ENCODE peak calls at places on chromosomes 5 and 9, in four cellular contexts. O is HepG2, B is WTC11, K is GM12878. V is an unnamed sample.
A peak's percentile ranks its signal among the peaks of the same experiment; 100 is the strongest.

GRCh38 chr5:142655339-142656267 is 30.3 kb downstream of the FGF1 start:
- DNase-seq in K (no peak), B (peak; percentile 88), O (peak; percentile 62), V (peak; percentile 74)

GRCh38 chr9:134591082-134591571 is 50.5 kb upstream of the COL5A1 start:
- DNase-seq in O (no peak), B (no peak), K (no peak), V (no peak)

GRCh38 chr5:158812381-158812780 is 287.3 kb downstream of the EBF1 start:
- DNase-seq in K (peak; percentile 51), B (peak; percentile 21), O (no peak), V (no peak)

GRCh38 chr5:65072836-65073620 is 304.3 kb downstream of the CWC27 start:
- DNase-seq in O (no peak), B (no peak), K (no peak), V (no peak)

GRCh38 chr5:94632024-94632423 is 13.6 kb downstream of the SLF1 start:
- DNase-seq in K (peak; percentile 41), O (no peak), B (no peak), V (no peak)

GRCh38 chr5:10364186-10364689 is 10.7 kb downstream of the MARCHF6 start:
- DNase-seq in K (no peak), O (peak; percentile 14), B (no peak), V (peak; percentile 70)

GRCh38 chr9:126215486-126215885 is 111.1 kb upstream of the MVB12B start:
- DNase-seq in B (no peak), K (no peak), O (no peak), V (no peak)

GRCh38 chr9:107174441-107174840 is 108.6 kb upstream of the RAD23B start:
- DNase-seq in K (no peak), B (no peak), O (no peak), V (no peak)

GRCh38 chr5:142769251-142769792 is 855 bp upstream of the ARHGAP26 start:
- DNase-seq in B (no peak), K (no peak), O (no peak), V (no peak)

DNA sequence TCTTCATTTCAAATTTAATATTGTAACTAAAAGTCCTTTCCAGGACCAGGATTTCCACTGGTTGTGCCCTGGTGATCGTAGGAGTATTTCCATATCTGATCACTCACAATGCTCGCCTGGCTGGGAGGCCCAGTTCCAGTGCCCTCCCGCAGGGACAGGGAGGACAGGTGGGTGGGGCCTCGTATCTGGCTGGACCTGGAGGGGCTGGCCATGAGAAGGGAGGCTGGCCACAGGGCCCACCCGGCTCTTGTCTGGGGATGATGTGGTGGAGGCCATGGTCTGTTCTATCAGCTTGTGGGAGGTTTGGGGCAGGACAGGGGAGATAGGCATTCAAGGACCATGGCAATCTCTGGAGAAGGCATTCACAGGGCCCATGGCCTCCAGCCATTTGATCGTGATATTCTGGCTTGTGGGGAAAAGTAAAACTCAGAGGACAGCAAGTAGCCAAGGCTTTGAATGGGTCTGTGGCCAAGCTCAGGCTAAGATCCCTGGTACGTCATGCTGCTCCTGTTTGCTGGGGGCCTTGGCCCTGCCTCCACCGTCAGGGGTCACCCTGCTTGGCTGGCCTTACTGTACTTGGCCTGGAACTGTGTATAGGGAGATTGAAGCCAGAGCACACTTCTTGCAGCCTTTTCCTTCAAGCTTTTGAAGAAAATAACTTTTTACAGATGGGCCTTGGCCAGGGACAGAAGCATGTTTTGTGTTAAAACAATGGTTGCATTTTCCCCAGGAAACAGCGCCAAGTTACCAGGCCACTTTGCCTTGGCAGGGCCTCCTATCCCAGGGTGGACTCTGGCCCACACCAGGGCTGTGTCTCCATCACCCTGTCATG is 286.6 kb downstream of the GADD45G start:
- DNase-seq in B (no peak), O (no peak), K (no peak), V (no peak)
- TF ChIP-seq CBFB in B (no peak), O (no peak), K (no peak), V (no peak)

GRCh38 chr5:133340002-133340755 is 272.2 kb downstream of the FSTL4 start:
- DNase-seq in O (no peak), B (no peak), K (no peak), V (no peak)

GRCh38 chr5:133340822-133341221 is 271.5 kb downstream of the FSTL4 start:
- DNase-seq in O (no peak), B (peak; percentile 31), K (no peak), V (no peak)

GRCh38 chr5:133343196-133343595 is 269.1 kb downstream of the FSTL4 start:
- DNase-seq in K (no peak), B (no peak), O (no peak), V (no peak)

GRCh38 chr5:133341296-133341695 is 271.0 kb downstream of the FSTL4 start:
- DNase-seq in O (no peak), B (no peak), K (no peak), V (no peak)

DNA sequence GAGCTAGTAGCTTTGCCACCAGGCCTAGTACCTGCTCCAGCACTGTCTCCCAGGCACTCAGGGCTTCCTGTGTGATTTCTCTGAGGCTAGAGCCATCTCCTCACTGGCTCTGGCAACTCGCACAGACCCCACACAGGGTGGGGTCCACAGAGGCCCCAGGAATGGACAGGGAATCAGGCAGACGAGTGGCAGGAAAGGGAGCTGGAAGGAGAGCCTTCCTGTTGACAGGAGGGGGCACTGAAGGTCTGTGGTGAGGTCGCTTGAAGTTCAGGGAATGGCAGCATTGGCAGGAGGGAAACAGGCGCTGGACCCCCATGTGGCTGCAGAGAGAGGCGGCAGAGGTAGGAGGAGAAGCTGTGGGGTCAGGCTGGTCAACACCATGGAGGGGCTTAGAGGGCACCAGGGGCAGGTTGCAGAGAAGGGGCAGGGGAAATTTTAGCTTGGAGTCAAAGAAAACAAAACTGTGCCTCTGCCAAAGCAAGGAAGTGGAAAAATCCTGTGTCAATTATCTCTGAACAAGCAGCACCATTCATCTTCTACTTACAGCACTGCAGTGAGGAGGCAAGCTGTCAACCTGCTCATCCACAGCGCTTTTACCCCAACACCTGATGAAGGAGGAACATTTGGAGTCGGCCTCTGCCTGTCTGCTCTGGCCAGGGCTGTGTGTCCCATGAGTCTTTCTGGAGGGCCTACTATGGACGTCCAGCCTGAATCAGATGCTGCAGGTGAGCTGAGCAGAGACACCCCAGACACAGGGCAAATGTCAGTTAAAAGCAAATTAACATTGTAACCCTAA is 270.2 kb downstream of the FSTL4 start:
- DNase-seq in O (no peak), B (peak; percentile 29), K (no peak), V (no peak)
- TF ChIP-seq CBFB in O (no peak), B (no peak), K (no peak), V (no peak)

GRCh38 chr5:95781101-95781583 is 41.4 kb downstream of the GLRX start:
- DNase-seq in O (peak; percentile 73), K (peak; percentile 51), B (peak; percentile 77), V (peak; percentile 59)
- TF ChIP-seq CBFB in O (no peak), K (no peak), B (no peak), V (no peak)

GRCh38 chr5:130514984-130515690 is 610.9 kb downstream of the CHSY3 start:
- DNase-seq in K (no peak), B (no peak), O (no peak), V (no peak)

GRCh38 chr5:130520211-130520610 is 615.9 kb downstream of the CHSY3 start:
- DNase-seq in B (no peak), K (no peak), O (no peak), V (no peak)
- TF ChIP-seq CBFB in B (no peak), K (no peak), O (no peak), V (no peak)

GRCh38 chr5:35736280-35736679 is 118.6 kb downstream of the SPEF2 start:
- DNase-seq in O (no peak), K (no peak), B (no peak), V (no peak)
- TF ChIP-seq CBFB in O (no peak), K (no peak), B (no peak), V (no peak)

GRCh38 chr9:77819672-77820071 is 171.6 kb upstream of the GNA14 start:
- DNase-seq in K (no peak), B (no peak), O (no peak), V (no peak)
- TF ChIP-seq CBFB in K (no peak), B (no peak), O (no peak), V (no peak)

DNA sequence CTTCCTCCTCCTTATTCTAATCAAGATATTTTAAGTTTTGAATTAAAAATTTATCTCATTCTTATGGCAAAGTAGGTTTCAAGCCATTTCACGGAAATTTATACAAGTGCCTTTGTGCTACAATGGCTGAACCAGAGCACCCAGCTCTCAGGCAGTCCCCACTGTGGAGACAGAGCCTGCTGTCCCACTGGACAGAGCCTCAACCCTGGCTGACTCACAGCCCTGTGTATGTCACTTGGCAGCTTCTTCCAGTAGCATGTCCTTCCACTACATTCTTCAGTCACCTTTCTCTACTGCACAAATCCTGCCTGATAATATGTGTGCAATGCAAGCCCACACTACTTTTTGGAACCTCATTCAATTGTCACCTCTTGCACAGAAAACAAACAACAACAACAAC is 253.1 kb downstream of the PDE4D start:
- DNase-seq in K (no peak), O (no peak), B (no peak), V (no peak)
- TF ChIP-seq CBFB in K (no peak), O (no peak), B (no peak), V (no peak)